ENCODE peak calls at places on chromosomes 3 and 15, in five cellular contexts. One of them, this sample, is unnamed.

GRCh38 chr3:69096299-69096698 is 11.6 kb downstream of the ARL6IP5 start:
- DNase-seq in H1: no peak
- DNase-seq in neuronal stem cell: no peak
- DNase-seq in IMR-90: no peak
- DNase-seq in mesenchymal stem cell: no peak
- DNase-seq in this sample: no peak

GRCh38 chr3:129795596-129795995 is 97.9 kb downstream of the TMCC1 start:
- DNase-seq in H1: no peak
- DNase-seq in neuronal stem cell: no peak
- DNase-seq in IMR-90: peak; percentile 36
- DNase-seq in mesenchymal stem cell: peak; percentile 3
- DNase-seq in this sample: peak; percentile 97

GRCh38 chr15:62964251-62964650 is 78.3 kb upstream of the TPM1 start:
- DNase-seq in H1: no peak
- DNase-seq in neuronal stem cell: no peak
- DNase-seq in IMR-90: peak; percentile 12
- DNase-seq in mesenchymal stem cell: no peak
- DNase-seq in this sample: no peak

GRCh38 chr15:95626501-95627361 is 703.8 kb upstream of the NR2F2 start:
- DNase-seq in H1: no peak
- DNase-seq in neuronal stem cell: peak; percentile 40
- DNase-seq in IMR-90: peak; percentile 20
- DNase-seq in mesenchymal stem cell: no peak
- DNase-seq in this sample: peak; percentile 5

GRCh38 chr3:111859061-111859973 is at the start of gene PHLDB2:
- DNase-seq in H1: peak; percentile 89
- DNase-seq in neuronal stem cell: peak; percentile 85
- DNase-seq in IMR-90: peak; percentile 67
- DNase-seq in mesenchymal stem cell: peak; percentile 82
- DNase-seq in this sample: peak; percentile 97

GRCh38 chr3:120472121-120472844 is 21.5 kb upstream of the FSTL1 start:
- DNase-seq in H1: no peak
- DNase-seq in neuronal stem cell: no peak
- DNase-seq in IMR-90: no peak
- DNase-seq in mesenchymal stem cell: no peak
- DNase-seq in this sample: peak; percentile 69

GRCh38 chr3:98977520-98977919 is 76.0 kb upstream of the DCBLD2 start:
- DNase-seq in H1: no peak
- DNase-seq in neuronal stem cell: no peak
- DNase-seq in IMR-90: peak; percentile 91
- DNase-seq in mesenchymal stem cell: peak; percentile 75
- DNase-seq in this sample: no peak

GRCh38 chr3:58077586-58078285 is 69.5 kb downstream of the FLNB start:
- DNase-seq in H1: no peak
- DNase-seq in neuronal stem cell: no peak
- DNase-seq in IMR-90: no peak
- DNase-seq in mesenchymal stem cell: no peak
- DNase-seq in this sample: no peak

GRCh38 chr3:153958635-153959320 is 162.4 kb upstream of the ARHGEF26 start:
- DNase-seq in H1: no peak
- DNase-seq in neuronal stem cell: no peak
- DNase-seq in IMR-90: no peak
- DNase-seq in mesenchymal stem cell: peak; percentile 74
- DNase-seq in this sample: peak; percentile 41

GRCh38 chr3:58021962-58022361 is 13.7 kb downstream of the FLNB start:
- DNase-seq in H1: no peak
- DNase-seq in neuronal stem cell: no peak
- DNase-seq in IMR-90: no peak
- DNase-seq in mesenchymal stem cell: no peak
- DNase-seq in this sample: no peak

GRCh38 chr3:164230385-164231094 is 847.8 kb downstream of the SI start:
- DNase-seq in H1: no peak
- DNase-seq in neuronal stem cell: no peak
- DNase-seq in IMR-90: no peak
- DNase-seq in mesenchymal stem cell: no peak
- DNase-seq in this sample: no peak

GRCh38 chr3:194869482-194870169 is 183.9 kb downstream of the FAM43A start:
- DNase-seq in H1: no peak
- DNase-seq in neuronal stem cell: no peak
- DNase-seq in IMR-90: peak; percentile 96
- DNase-seq in mesenchymal stem cell: peak; percentile 74
- DNase-seq in this sample: no peak

GRCh38 chr3:151998744-151999143 is 125.3 kb downstream of the SUCNR1 start:
- DNase-seq in H1: no peak
- DNase-seq in neuronal stem cell: no peak
- DNase-seq in IMR-90: no peak
- DNase-seq in mesenchymal stem cell: no peak
- DNase-seq in this sample: no peak

GRCh38 chr3:36705015-36705414 is 59.3 kb downstream of the DCLK3 start:
- DNase-seq in H1: no peak
- DNase-seq in neuronal stem cell: no peak
- DNase-seq in IMR-90: no peak
- DNase-seq in mesenchymal stem cell: no peak
- DNase-seq in this sample: no peak

GRCh38 chr15:63422891-63423290 is 41.2 kb upstream of the CA12 start:
- DNase-seq in H1: no peak
- DNase-seq in neuronal stem cell: no peak
- DNase-seq in IMR-90: no peak
- DNase-seq in mesenchymal stem cell: no peak
- DNase-seq in this sample: no peak

GRCh38 chr3:140540262-140540661 is 137.6 kb upstream of the TRIM42 start:
- DNase-seq in H1: no peak
- DNase-seq in neuronal stem cell: no peak
- DNase-seq in IMR-90: no peak
- DNase-seq in mesenchymal stem cell: no peak
- DNase-seq in this sample: no peak

GRCh38 chr3:99808163-99808794 is 9.4 kb upstream of the CMSS1 start:
- DNase-seq in H1: peak; percentile 73
- DNase-seq in neuronal stem cell: peak; percentile 60
- DNase-seq in IMR-90: peak; percentile 84
- DNase-seq in mesenchymal stem cell: peak; percentile 78
- DNase-seq in this sample: peak; percentile 87

GRCh38 chr3:47266709-47267489 is 15.7 kb downstream of the KIF9 start:
- DNase-seq in H1: no peak
- DNase-seq in neuronal stem cell: no peak
- DNase-seq in IMR-90: peak; percentile 96
- DNase-seq in mesenchymal stem cell: peak; percentile 95
- DNase-seq in this sample: peak; percentile 98

GRCh38 chr3:146682176-146682575 is 77.0 kb upstream of the PLSCR5 start:
- DNase-seq in H1: no peak
- DNase-seq in neuronal stem cell: no peak
- DNase-seq in IMR-90: peak; percentile 0
- DNase-seq in mesenchymal stem cell: no peak
- DNase-seq in this sample: no peak

GRCh38 chr3:144556392-144556791 is 584.8 kb downstream of the DIPK2A start:
- DNase-seq in H1: no peak
- DNase-seq in neuronal stem cell: no peak
- DNase-seq in IMR-90: peak; percentile 7
- DNase-seq in mesenchymal stem cell: peak; percentile 27
- DNase-seq in this sample: no peak

GRCh38 chr3:64111872-64112271 is 88.6 kb upstream of the PSMD6 start:
- DNase-seq in H1: no peak
- DNase-seq in neuronal stem cell: no peak
- DNase-seq in IMR-90: no peak
- DNase-seq in mesenchymal stem cell: no peak
- DNase-seq in this sample: no peak

GRCh38 chr3:25495304-25495703 is 67.2 kb downstream of the RARB start:
- DNase-seq in H1: no peak
- DNase-seq in neuronal stem cell: no peak
- DNase-seq in IMR-90: no peak
- DNase-seq in mesenchymal stem cell: no peak
- DNase-seq in this sample: peak; percentile 90

GRCh38 chr3:52781741-52782140 is 4.3 kb downstream of the ITIH1 start:
- DNase-seq in H1: no peak
- DNase-seq in neuronal stem cell: no peak
- DNase-seq in IMR-90: no peak
- DNase-seq in mesenchymal stem cell: no peak
- DNase-seq in this sample: no peak

GRCh38 chr3:78258798-78259197 is 1218.9 kb downstream of the ROBO2 start:
- DNase-seq in H1: no peak
- DNase-seq in neuronal stem cell: no peak
- DNase-seq in IMR-90: peak; percentile 90
- DNase-seq in mesenchymal stem cell: peak; percentile 38
- DNase-seq in this sample: peak; percentile 56

GRCh38 chr15:66755298-66756068 is 53.4 kb downstream of the SMAD6 start:
- DNase-seq in H1: no peak
- DNase-seq in neuronal stem cell: no peak
- DNase-seq in IMR-90: no peak
- DNase-seq in mesenchymal stem cell: no peak
- DNase-seq in this sample: no peak
- H3K79me1 ChIP-seq in H1: no peaks in the 10 kb centered on the region
- H3K79me1 ChIP-seq in neuronal stem cell: no peaks in the 10 kb centered on the region
- H3K79me1 ChIP-seq in IMR-90: peaks cover 82% of the 10 kb centered on the region
- H3K79me1 ChIP-seq in mesenchymal stem cell: peaks cover 23% of the 10 kb centered on the region
- H3K79me1 ChIP-seq in this sample: peaks cover under 1% of the 10 kb centered on the region

GRCh38 chr3:71317749-71318458 is 265.6 kb downstream of the FOXP1 start:
- DNase-seq in H1: no peak
- DNase-seq in neuronal stem cell: no peak
- DNase-seq in IMR-90: peak; percentile 77
- DNase-seq in mesenchymal stem cell: peak; percentile 14
- DNase-seq in this sample: no peak

GRCh38 chr3:71317140-71317539 is 266.4 kb downstream of the FOXP1 start:
- DNase-seq in H1: no peak
- DNase-seq in neuronal stem cell: no peak
- DNase-seq in IMR-90: no peak
- DNase-seq in mesenchymal stem cell: no peak
- DNase-seq in this sample: no peak

GRCh38 chr3:71318459-71318827 is 265.1 kb downstream of the FOXP1 start:
- DNase-seq in H1: no peak
- DNase-seq in neuronal stem cell: no peak
- DNase-seq in IMR-90: no peak
- DNase-seq in mesenchymal stem cell: no peak
- DNase-seq in this sample: no peak

GRCh38 chr3:71316378-71316777 is 267.1 kb downstream of the FOXP1 start:
- DNase-seq in H1: no peak
- DNase-seq in neuronal stem cell: no peak
- DNase-seq in IMR-90: no peak
- DNase-seq in mesenchymal stem cell: no peak
- DNase-seq in this sample: no peak

GRCh38 chr3:71319771-71320170 is 263.8 kb downstream of the FOXP1 start:
- DNase-seq in H1: no peak
- DNase-seq in neuronal stem cell: no peak
- DNase-seq in IMR-90: no peak
- DNase-seq in mesenchymal stem cell: no peak
- DNase-seq in this sample: no peak
- H4K91ac ChIP-seq in H1: no peak overlapping the region
- H4K91ac ChIP-seq in neuronal stem cell: no peak overlapping the region
- H4K91ac ChIP-seq in IMR-90: peak overlapping the region; percentile 11
- H4K91ac ChIP-seq in mesenchymal stem cell: no peak overlapping the region
- H4K91ac ChIP-seq in this sample: no peak overlapping the region

DNA sequence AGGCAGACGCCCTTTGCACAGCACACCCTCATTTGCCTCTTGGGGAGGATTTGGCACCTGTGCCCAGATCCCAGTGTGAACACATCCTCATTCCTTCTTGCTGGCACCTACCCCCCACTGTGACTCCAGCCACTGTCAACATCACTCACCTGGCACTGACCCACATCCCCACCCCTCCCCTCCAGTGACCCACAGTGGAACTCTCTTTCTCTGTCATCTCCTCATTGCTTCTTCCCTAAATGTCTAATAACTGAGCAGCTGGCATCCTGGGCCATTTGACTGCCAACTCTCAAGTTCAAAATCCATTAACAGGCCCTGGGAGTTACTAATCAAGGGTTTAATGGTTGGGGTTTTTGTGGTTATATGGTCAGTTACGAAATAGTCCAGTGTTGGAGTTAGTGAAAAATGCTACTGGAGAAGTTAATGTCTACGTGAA is 14.4 kb downstream of the SNAPC5 start:
- DNase-seq in H1: no peak
- DNase-seq in neuronal stem cell: no peak
- DNase-seq in IMR-90: peak; percentile 52
- DNase-seq in mesenchymal stem cell: peak; percentile 69
- DNase-seq in this sample: no peak
- H3K36me3 ChIP-seq in H1: peaks cover 15% of the 10 kb centered on the region
- H3K36me3 ChIP-seq in neuronal stem cell: peaks cover 60% of the 10 kb centered on the region
- H3K36me3 ChIP-seq in IMR-90: peaks cover 36% of the 10 kb centered on the region
- H3K36me3 ChIP-seq in mesenchymal stem cell: peaks cover 60% of the 10 kb centered on the region
- H3K36me3 ChIP-seq in this sample: peaks cover 32% of the 10 kb centered on the region

GRCh38 chr15:70077436-70077835 is 20.3 kb downstream of the TLE3 start:
- DNase-seq in H1: no peak
- DNase-seq in neuronal stem cell: no peak
- DNase-seq in IMR-90: no peak
- DNase-seq in mesenchymal stem cell: no peak
- DNase-seq in this sample: no peak
- H3K79me1 ChIP-seq in H1: peaks cover 23% of the 10 kb centered on the region
- H3K79me1 ChIP-seq in neuronal stem cell: peaks cover 8% of the 10 kb centered on the region
- H3K79me1 ChIP-seq in IMR-90: peaks cover 80% of the 10 kb centered on the region
- H3K79me1 ChIP-seq in mesenchymal stem cell: peaks cover 41% of the 10 kb centered on the region
- H3K79me1 ChIP-seq in this sample: no peaks in the 10 kb centered on the region

DNA sequence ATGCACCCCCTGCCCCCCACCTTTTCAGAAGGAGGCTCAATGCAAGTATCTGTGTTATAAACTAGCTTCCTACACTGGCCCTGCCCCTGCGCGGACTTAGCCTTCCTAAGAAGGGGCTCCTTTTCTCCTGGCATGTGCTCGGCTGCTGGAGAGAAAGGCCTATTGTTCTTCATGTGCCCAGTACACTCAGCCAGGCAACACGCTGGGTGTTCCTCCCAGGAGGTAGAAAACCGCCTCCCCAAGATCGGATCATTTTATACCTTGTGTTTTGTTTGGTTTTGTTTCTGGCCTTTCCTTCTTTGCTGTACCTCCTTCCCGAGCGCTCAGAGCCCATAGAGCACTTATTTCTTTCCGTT is 30.2 kb downstream of the CCNL1 start:
- DNase-seq in H1: no peak
- DNase-seq in neuronal stem cell: peak; percentile 26
- DNase-seq in IMR-90: no peak
- DNase-seq in mesenchymal stem cell: no peak
- DNase-seq in this sample: no peak
- H4K91ac ChIP-seq in H1: peak overlapping the region; percentile 77
- H4K91ac ChIP-seq in neuronal stem cell: no peak overlapping the region
- H4K91ac ChIP-seq in IMR-90: peak overlapping the region; percentile 84
- H4K91ac ChIP-seq in mesenchymal stem cell: peak overlapping the region; percentile 45
- H4K91ac ChIP-seq in this sample: peak overlapping the region; percentile 81

GRCh38 chr15:76293361-76293760 is 17.9 kb downstream of the ETFA start:
- DNase-seq in H1: no peak
- DNase-seq in neuronal stem cell: no peak
- DNase-seq in IMR-90: peak; percentile 39
- DNase-seq in mesenchymal stem cell: peak; percentile 28
- DNase-seq in this sample: no peak
- H3K36me3 ChIP-seq in H1: no peaks in the 10 kb centered on the region
- H3K36me3 ChIP-seq in neuronal stem cell: peaks cover 8% of the 10 kb centered on the region
- H3K36me3 ChIP-seq in IMR-90: peaks cover 10% of the 10 kb centered on the region
- H3K36me3 ChIP-seq in mesenchymal stem cell: peaks cover 18% of the 10 kb centered on the region
- H3K36me3 ChIP-seq in this sample: peaks cover 2% of the 10 kb centered on the region

GRCh38 chr3:123086110-123086642 is 19.4 kb downstream of the PDIA5 start:
- DNase-seq in H1: no peak
- DNase-seq in neuronal stem cell: no peak
- DNase-seq in IMR-90: peak; percentile 22
- DNase-seq in mesenchymal stem cell: peak; percentile 32
- DNase-seq in this sample: peak; percentile 44

GRCh38 chr3:123090700-123091585 is 24.1 kb downstream of the PDIA5 start:
- DNase-seq in H1: no peak
- DNase-seq in neuronal stem cell: peak; percentile 39
- DNase-seq in IMR-90: peak; percentile 41
- DNase-seq in mesenchymal stem cell: no peak
- DNase-seq in this sample: no peak

GRCh38 chr3:123089611-123090301 is 22.9 kb downstream of the PDIA5 start:
- DNase-seq in H1: no peak
- DNase-seq in neuronal stem cell: no peak
- DNase-seq in IMR-90: no peak
- DNase-seq in mesenchymal stem cell: no peak
- DNase-seq in this sample: no peak

GRCh38 chr3:123085293-123085949 is 18.6 kb downstream of the PDIA5 start:
- DNase-seq in H1: no peak
- DNase-seq in neuronal stem cell: no peak
- DNase-seq in IMR-90: no peak
- DNase-seq in mesenchymal stem cell: peak; percentile 60
- DNase-seq in this sample: no peak

GRCh38 chr3:123088360-123088759 is 21.5 kb downstream of the PDIA5 start:
- DNase-seq in H1: no peak
- DNase-seq in neuronal stem cell: no peak
- DNase-seq in IMR-90: no peak
- DNase-seq in mesenchymal stem cell: no peak
- DNase-seq in this sample: no peak
- H3K79me1 ChIP-seq in H1: peaks cover 5% of the 10 kb centered on the region
- H3K79me1 ChIP-seq in neuronal stem cell: no peaks in the 10 kb centered on the region
- H3K79me1 ChIP-seq in IMR-90: peaks cover 77% of the 10 kb centered on the region
- H3K79me1 ChIP-seq in mesenchymal stem cell: peaks cover 38% of the 10 kb centered on the region
- H3K79me1 ChIP-seq in this sample: no peaks in the 10 kb centered on the region